ENCODE peak calls at places on chromosome 4, in five cellular contexts. L is transverse colon, G is AG10803, A is MM.1S, R is ovary. D is an unnamed sample.

GRCh38 chr4:25089058-25089763 is 58.5 kb upstream of the LGI2 start:
- DNase-seq in R (no peak), A (no peak), L (no peak), G (no peak), D (no peak)

GRCh38 chr4:158020734-158021346 is 152.0 kb downstream of the GASK1B start:
- DNase-seq in R (no peak), A (no peak), G (peak), L (no peak), D (no peak)

GRCh38 chr4:110364911-110365520 is 110.9 kb upstream of the ENPEP start:
- DNase-seq in G (peak), R (no peak), L (no peak), A (no peak), D (no peak)

GRCh38 chr4:111400736-111401135 is 744.5 kb upstream of the FAM241A start:
- DNase-seq in R (no peak), A (no peak), G (peak), L (no peak), D (no peak)

GRCh38 chr4:186932631-186933150 is 209.0 kb upstream of the FAT1 start:
- DNase-seq in R (no peak), G (peak), A (no peak), L (no peak), D (no peak)

GRCh38 chr4:148574502-148574901 is 132.3 kb upstream of the NR3C2 start:
- DNase-seq in A (no peak), G (peak), R (no peak), L (no peak), D (no peak)

GRCh38 chr4:140485939-140486338 is 12.2 kb downstream of the MGAT4D start:
- DNase-seq in L (no peak), A (no peak), R (no peak), G (no peak), D (no peak)

GRCh38 chr4:184375027-184375426 is 99.3 kb downstream of the IRF2 start:
- DNase-seq in A (no peak), G (no peak), L (no peak), R (no peak), D (no peak)

GRCh38 chr4:186068581-186069402 is at the start of gene TLR3:
- DNase-seq in G (peak), L (no peak), A (peak), R (no peak), D (no peak)

GRCh38 chr4:126405369-126405982 is 1090.7 kb downstream of the FAT4 start:
- DNase-seq in R (no peak), G (peak), L (no peak), A (peak), D (no peak)

GRCh38 chr4:8503801-8504200 is 63.2 kb downstream of the TRMT44 start:
- DNase-seq in R (no peak), G (no peak), L (no peak), A (no peak), D (no peak)

GRCh38 chr4:184153781-184154542 is 63.7 kb downstream of the ENPP6 start:
- DNase-seq in L (no peak), R (no peak), A (no peak), G (no peak), D (no peak)

DNA sequence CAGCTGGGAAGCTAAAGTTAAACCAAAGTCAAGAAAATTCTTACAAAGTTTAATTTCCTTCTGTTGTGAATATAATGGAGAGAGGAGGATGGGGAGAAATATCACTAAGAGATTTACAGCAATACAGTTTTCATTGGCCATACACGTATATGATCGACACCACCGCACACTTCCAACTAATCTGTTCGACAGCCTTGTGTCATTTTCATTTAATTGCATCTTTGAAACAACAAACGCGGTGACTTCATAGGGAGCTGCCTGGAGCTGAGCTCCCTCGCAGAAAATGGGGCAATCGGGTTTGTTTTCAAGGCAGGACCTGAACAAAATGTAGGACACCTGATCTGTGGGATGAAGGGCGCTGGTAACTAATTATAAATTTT is 1.3 kb downstream of the PTPN13 start:
- DNase-seq in A (no peak), G (no peak), L (no peak), R (no peak), D (peak)
- H3K4me3 ChIP-seq in A (peak), G (peak), L (peak), R (peak), D (peak)

GRCh38 chr4:41991916-41992767 is 1.8 kb downstream of the SLC30A9 start:
- DNase-seq in R (no peak), G (no peak), A (no peak), L (no peak), D (no peak)
- H3K4me3 ChIP-seq in R (no peak), G (no peak), A (no peak), L (no peak), D (no peak)

DNA sequence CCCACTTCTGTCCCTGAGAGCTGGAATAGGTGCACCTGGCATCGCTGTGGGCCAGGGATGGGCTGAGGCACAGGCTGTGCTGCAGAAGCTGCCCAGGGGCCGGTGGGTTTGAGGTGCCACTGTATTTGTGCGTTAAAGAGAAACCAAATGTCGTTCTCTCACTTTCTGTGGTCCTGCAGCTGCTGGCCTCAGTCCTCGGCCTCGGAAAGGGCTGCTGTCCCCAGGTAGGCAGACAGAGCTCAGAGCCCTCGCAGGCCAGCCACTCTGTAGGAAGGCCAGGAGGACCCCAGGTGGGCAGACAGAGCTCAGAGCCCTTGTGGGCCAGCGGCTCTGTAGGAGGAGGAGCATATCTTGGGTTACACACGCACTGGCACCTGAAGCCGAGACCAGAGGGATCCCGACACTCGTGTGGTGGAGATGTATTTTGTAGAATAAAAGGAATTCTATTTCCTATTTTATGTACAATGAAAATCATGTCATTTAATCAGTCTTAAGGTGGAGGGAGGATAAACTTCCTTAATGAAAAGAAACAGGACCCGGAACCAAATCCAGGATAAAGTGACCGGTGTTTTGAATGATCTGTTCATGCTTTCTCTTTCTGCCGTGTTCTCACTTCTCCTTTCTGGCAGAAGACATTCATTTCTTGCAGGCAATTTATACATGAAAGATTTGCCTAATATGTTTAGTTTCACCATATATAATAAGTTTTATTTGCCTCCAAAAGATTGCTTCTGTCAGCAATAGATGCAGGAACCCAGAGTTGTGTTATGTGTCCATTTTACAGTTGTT is 54.4 kb upstream of the HGFAC start:
- DNase-seq in R (peak), G (no peak), A (no peak), L (no peak), D (no peak)
- H3K4me3 ChIP-seq in R (no peak), G (peak), A (peak), L (no peak), D (peak)

DNA sequence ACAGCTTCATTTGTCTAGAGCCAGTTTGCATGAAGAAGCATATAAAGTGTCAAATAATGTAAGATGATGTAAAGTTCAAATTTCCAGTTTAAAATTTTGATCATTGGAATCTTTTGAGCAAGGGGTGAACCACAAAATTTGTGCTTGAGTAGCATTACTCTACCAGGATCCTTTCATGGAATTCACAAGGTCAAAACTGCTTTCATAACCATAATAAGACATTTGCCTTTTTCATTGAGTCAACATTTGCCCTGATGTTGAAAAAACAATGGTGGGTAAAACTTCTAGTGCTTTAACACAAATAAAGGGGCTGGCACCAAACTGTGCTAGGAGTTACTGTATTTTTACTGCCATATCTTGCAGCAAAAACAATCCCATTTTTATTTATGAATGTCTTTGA is 142.2 kb downstream of the GLRA3 start:
- DNase-seq in R (no peak), A (no peak), L (no peak), G (no peak), D (no peak)
- H3K4me3 ChIP-seq in R (no peak), A (no peak), L (no peak), G (no peak), D (no peak)

GRCh38 chr4:7286798-7287197 is 94.5 kb downstream of the SORCS2 start:
- DNase-seq in L (no peak), R (no peak), A (no peak), G (no peak), D (no peak)

GRCh38 chr4:7287274-7287917 is 95.1 kb downstream of the SORCS2 start:
- DNase-seq in R (no peak), A (no peak), G (no peak), L (no peak), D (no peak)

GRCh38 chr4:7287918-7288280 is 95.6 kb downstream of the SORCS2 start:
- DNase-seq in L (no peak), A (no peak), R (no peak), G (no peak), D (no peak)

GRCh38 chr4:7286170-7286569 is 93.8 kb downstream of the SORCS2 start:
- DNase-seq in R (no peak), G (no peak), L (no peak), A (no peak), D (no peak)

DNA sequence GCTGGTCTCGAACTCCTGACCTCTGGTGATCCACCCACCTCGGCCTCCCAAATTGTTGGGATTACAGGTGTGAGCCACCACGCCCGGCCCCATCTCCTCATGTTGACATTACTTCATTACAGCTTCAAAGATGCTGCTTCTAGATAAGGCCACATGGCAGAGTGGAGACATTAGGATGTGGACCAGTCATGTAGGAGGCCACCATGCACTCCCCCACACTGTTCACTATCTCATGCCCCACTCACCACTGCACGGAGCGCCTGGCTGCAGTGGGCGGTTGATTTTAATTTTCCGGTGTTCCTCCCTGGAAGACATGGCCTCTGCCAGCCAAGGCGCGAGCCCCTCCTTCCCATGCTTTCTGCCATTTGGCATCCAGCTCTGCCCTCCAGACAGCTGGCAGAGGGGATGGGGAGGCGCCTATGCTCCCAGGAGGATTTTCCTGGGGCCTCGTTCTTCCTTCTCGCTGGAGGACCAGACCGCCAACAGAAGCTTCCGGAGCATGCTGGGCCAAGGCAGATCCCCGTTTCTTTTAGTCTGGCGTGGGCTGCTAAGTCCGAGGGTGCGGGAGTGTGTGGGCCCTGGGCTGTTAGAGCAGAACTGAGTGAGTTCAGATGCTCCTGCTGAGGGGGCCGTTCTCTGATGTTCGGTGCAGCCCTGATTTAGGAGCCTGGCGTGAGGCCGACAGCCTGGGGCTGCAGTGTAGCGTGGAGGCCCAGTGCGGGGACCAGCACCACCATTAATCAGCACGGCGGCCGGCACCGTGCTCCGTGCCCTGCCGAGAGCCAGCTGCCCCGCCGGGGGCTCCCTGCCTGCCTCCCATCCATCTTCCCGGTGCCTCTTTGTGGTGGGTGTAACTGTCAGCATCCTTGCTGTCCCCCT is 93.1 kb downstream of the SORCS2 start:
- DNase-seq in G (no peak), A (no peak), R (no peak), L (no peak), D (no peak)
- H3K4me3 ChIP-seq in G (no peak), A (no peak), R (no peak), L (no peak), D (no peak)

DNA sequence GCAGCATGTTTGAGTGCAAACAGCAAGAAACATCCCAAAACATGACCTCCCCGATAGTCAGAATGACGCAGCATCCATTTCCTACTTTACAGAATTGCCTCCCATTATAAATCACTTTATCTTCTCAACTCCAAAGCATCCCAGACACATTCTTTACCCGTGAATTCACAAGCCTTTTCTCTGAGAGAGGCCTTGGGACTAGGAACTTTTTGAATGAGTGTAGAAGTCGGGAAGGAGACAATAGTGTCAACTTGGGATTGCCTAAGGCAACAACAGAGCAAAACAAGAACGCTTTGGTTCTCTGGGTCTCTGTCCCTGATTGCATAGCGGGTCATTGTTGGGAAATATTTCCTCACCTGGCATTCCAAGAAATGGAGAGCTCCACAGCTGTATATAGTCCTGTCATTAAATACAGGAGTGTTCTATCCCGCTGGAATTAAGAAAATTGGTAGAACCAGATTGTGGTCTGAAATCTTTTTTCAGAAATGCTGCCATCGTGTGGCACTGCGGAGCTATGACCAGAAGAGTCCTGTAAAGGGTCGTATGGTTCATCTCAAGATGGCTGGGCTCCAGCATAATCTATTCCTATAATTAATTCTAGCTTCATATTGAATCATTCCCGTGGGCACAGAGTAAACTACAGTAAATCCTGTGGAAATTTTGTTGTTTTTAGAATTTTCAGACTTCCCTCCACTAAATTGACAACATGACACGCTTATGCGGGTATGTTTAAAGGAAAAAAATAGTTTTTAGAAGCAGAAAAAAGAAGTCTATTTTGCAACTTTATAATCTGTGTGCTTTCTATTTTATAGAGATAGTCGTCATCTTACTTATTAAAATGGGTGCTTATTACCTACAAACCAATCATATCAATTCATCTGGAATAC is 2.0 kb upstream of the SPP1 start:
- DNase-seq in L (peak), R (peak), G (peak), A (peak), D (no peak)
- H3K4me3 ChIP-seq in L (no peak), R (no peak), G (peak), A (no peak), D (no peak)

GRCh38 chr4:168613869-168614268 is 117.0 kb downstream of the PALLD start:
- DNase-seq in R (no peak), L (no peak), A (no peak), G (no peak), D (no peak)
- H3K4me3 ChIP-seq in R (no peak), L (no peak), A (no peak), G (no peak), D (no peak)

DNA sequence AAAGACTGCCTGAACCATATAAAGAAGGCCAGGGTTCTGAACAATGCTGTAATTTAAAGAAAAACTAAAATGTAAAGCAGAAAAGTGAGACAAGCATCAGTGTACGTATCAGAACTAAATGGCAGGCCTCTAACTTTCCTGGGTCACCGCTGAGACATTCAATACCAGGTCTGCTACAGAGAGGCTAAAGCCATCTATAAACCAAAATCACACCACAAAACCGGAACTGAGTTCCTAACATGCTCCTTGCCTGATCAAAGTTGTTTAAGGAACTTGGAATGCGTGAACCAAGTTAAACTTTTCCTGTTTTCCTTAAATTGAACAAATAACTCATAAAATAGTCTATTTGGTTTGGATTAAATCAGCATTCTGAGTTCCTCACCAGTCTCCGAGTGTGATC is 55.3 kb upstream of the TECRL start:
- DNase-seq in L (no peak), A (no peak), R (no peak), G (no peak), D (peak)
- H3K4me3 ChIP-seq in L (no peak), A (no peak), R (no peak), G (no peak), D (no peak)

GRCh38 chr4:2591189-2591588 is 54.7 kb downstream of the FAM193A start:
- DNase-seq in A (no peak), G (peak), L (no peak), R (peak), D (no peak)
- H3K4me3 ChIP-seq in A (no peak), G (no peak), L (no peak), R (no peak), D (no peak)

D was measured in prostate gland.